ENCODE peak calls at places on chromosomes 6 and 20, in five cellular contexts. B is astrocyte of the spinal cord, D is dorsolateral prefrontal cortex, G is fibroblast of pulmonary artery, H is AG09319. J is an unnamed sample.

GRCh38 chr6:466564-466963 is 75.0 kb downstream of the IRF4 start:
- DNase-seq in D (no peak), G (no peak), H (no peak), B (no peak), J (no peak)

GRCh38 chr20:24698189-24698588 is 228.8 kb downstream of the SYNDIG1 start:
- DNase-seq in G (no peak), D (no peak), H (no peak), B (no peak), J (no peak)

GRCh38 chr6:149128489-149129145 is 188.9 kb upstream of the TAB2 start:
- DNase-seq in H (no peak), B (no peak), D (no peak), G (no peak), J (no peak)

GRCh38 chr6:158905277-158905676 is 86.1 kb upstream of the EZR start:
- DNase-seq in D (no peak), H (no peak), G (no peak), B (peak; percentile 20), J (no peak)

GRCh38 chr20:32470025-32470861 is 112.1 kb downstream of the ASXL1 start:
- DNase-seq in B (peak; percentile 88), H (no peak), G (peak; percentile 87), D (no peak), J (no peak)

GRCh38 chr6:26430787-26431186 is 9.5 kb upstream of the BTN3A3 start:
- DNase-seq in H (no peak), D (no peak), B (no peak), G (no peak), J (no peak)

GRCh38 chr6:147974376-147974775 is 368.3 kb upstream of the SASH1 start:
- DNase-seq in G (peak; percentile 17), D (no peak), H (no peak), B (peak; percentile 33), J (no peak)

GRCh38 chr6:17281497-17282481 is 628 bp downstream of the RBM24 start:
- DNase-seq in D (no peak), G (peak; percentile 47), B (peak; percentile 36), H (no peak), J (peak; percentile 25)

GRCh38 chr6:156662025-156662445 is 115.1 kb upstream of the ARID1B start:
- DNase-seq in B (no peak), D (no peak), H (peak; percentile 40), G (no peak), J (peak; percentile 69)

GRCh38 chr6:39240155-39240757 is 11.0 kb upstream of the KCNK5 start:
- DNase-seq in B (no peak), D (no peak), G (no peak), H (no peak), J (no peak)

GRCh38 chr20:25987073-25987927 is 290.6 kb upstream of the ZNF337 start:
- DNase-seq in D (no peak), B (peak; percentile 22), H (no peak), G (peak; percentile 47), J (peak; percentile 34)

GRCh38 chr6:109166643-109167042 is 71.3 kb downstream of the CEP57L1 start:
- DNase-seq in D (no peak), H (no peak), B (no peak), G (no peak), J (no peak)

GRCh38 chr20:34088871-34089479 is 23.1 kb downstream of the EIF2S2 start:
- DNase-seq in D (no peak), H (no peak), G (no peak), B (no peak), J (no peak)

GRCh38 chr6:35343092-35343834 is 905 bp downstream of the PPARD start:
- DNase-seq in D (no peak), G (peak; percentile 75), B (peak; percentile 33), H (no peak), J (no peak)

GRCh38 chr6:6494677-6495076 is 93.8 kb upstream of the LY86 start:
- DNase-seq in G (no peak), B (no peak), D (no peak), H (no peak), J (peak; percentile 29)

GRCh38 chr6:118719351-118720124 is 68.1 kb upstream of the CEP85L start:
- DNase-seq in B (no peak), D (no peak), G (no peak), H (no peak), J (no peak)

GRCh38 chr6:87824813-87825475 is 122.9 kb upstream of the AKIRIN2 start:
- DNase-seq in D (no peak), B (no peak), G (no peak), H (no peak), J (no peak)

GRCh38 chr6:98044791-98045190 is 761.8 kb upstream of the MMS22L start:
- DNase-seq in B (no peak), D (no peak), G (no peak), H (no peak), J (no peak)

GRCh38 chr20:62370115-62370806 is 3.1 kb upstream of the LAMA5 start:
- DNase-seq in D (no peak), H (no peak), G (peak; percentile 75), B (peak; percentile 78), J (no peak)

GRCh38 chr20:63357921-63358905 is 2.9 kb downstream of the CHRNA4 start:
- DNase-seq in H (no peak), D (no peak), B (no peak), G (no peak), J (no peak)

GRCh38 chr6:135499441-135500340 is 2.2 kb upstream of the AHI1 start:
- DNase-seq in G (no peak), B (no peak), H (no peak), D (no peak), J (no peak)

GRCh38 chr6:136326038-136326561 is 36.5 kb upstream of the BCLAF1 start:
- DNase-seq in B (peak; percentile 24), D (no peak), H (no peak), G (peak; percentile 33), J (no peak)

GRCh38 chr20:53159144-53159543 is 187.0 kb downstream of the TSHZ2 start:
- DNase-seq in D (no peak), H (no peak), G (no peak), B (no peak), J (no peak)

DNA sequence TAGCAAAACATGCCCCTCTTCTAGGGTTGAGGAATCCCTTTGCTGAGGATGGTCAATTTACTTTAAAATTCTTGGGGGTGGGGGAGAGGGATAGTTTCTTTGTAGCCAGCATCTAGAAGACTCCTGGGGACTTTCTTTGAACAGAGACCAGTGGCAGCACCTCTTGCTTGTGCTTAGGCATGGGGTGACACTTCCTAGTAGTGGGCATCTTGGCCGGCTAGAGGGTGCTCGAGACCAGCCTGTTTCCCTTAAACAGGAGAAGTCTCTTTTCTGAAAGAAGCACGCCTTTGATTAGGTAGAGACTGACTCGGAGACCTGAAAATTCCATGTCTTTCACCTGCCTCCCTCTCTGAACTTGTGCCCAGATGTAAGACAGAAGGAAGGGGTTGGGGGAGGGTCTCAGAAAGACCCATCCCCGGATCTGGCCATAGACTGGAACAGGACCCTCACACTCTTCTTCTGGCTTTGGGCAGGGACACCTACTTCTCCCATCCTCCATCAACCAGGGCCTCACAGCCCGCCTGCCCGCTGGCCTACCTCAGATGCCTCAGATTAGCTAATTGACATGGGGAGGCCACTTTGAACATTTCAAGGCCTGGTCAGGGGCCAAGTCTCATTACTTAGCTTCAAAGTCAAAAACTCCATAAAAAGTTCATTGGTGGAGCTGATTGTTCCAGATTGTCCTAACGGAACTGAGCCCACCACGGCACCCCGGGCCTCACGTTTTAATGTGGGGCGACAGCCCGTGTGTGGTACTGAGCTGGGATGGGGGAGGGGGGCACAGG is 172.2 kb downstream of the CDC5L start:
- DNase-seq in B (no peak), H (no peak), G (no peak), D (no peak), J (no peak)
- TF ChIP-seq CTCF in B (no peak), H (no peak), G (no peak), D (no peak), J (no peak)

DNA sequence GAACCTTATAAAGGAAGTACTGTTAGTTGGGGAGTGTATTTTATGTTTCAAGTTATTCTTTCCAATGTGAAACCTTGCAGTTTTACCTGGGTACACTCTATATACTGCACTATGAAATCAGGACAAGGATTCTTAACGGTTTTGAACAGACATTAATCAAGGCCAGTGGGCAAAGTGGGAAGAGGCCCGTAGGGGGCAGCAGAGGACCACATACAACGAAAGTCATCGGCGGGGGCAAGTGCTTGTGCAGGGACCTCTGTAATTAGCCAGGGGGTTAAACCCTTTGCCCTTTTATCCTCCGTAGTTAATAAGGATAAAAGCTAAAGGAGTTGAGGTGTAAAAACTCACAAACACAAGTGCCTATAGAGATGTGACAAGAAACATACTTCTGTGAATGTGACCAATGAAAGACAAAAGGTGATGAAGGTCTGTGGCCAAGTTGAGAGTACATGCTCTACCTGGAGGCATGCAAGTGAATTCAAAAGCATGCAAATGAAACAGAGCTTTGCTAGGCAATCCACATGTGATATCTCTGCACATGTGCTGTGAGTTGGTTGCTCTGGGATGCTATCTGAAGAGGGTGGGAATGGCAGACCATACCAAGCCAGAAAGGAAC is 392.7 kb upstream of the MAN1A1 start:
- DNase-seq in G (peak; percentile 60), B (peak; percentile 58), D (peak; percentile 54), H (no peak), J (peak; percentile 59)
- TF ChIP-seq CTCF in G (peak; percentile 86), B (peak; percentile 87), D (peak; percentile 71), H (peak; percentile 78), J (peak; percentile 94)

DNA sequence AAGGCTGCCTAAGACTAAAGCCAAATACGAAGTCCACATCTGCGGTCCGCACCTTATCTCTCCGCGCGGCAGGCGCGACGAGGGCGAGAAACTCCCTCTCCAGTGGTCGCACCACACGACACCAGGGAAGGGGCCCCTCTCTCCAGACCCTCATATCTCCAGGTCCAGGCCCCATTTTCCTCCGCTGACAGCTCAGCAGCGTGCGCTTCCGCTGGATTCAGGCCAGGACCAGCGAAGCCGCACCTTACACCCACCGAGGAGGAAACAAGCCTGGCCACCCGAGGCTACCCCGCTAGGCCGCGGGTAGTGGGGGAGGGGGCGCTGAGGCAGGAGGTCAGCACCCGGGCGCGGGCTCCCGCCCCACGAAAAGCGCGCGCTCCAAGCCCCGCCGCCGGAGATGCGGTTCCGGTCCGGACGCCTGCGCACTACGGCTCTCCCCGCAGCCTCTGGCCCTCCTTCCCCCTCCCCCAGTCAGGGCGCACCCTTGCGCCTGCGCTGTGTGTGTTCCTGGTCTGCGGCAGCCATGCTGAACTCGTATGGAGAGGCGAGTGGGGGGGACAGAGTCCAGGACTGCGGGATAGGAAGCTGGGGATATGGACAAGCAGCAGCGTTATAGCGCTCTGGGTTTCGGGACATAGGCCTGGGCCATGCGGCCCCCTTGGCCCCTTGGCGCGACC is at the start of gene BRD2:
- DNase-seq in D (peak; percentile 97), G (peak; percentile 97), H (peak; percentile 93), B (peak; percentile 98), J (peak; percentile 94)
- TF ChIP-seq CTCF in D (no peak), G (no peak), H (no peak), B (no peak), J (no peak)

GRCh38 chr6:133889557-133890301 is 816 bp downstream of the TCF21 start:
- DNase-seq in H (no peak), D (no peak), G (peak; percentile 68), B (peak; percentile 60), J (peak; percentile 28)
- TF ChIP-seq CTCF in H (no peak), D (no peak), G (peak; percentile 28), B (peak; percentile 30), J (peak; percentile 11)

GRCh38 chr6:99146716-99147115 is 199.0 kb upstream of the FBXL4 start:
- DNase-seq in G (no peak), B (no peak), H (no peak), D (no peak), J (no peak)

GRCh38 chr6:99148761-99149160 is 200.7 kb downstream of the FAXC start:
- DNase-seq in G (no peak), H (no peak), D (no peak), B (no peak), J (no peak)

GRCh38 chr6:99148111-99148510 is 200.4 kb upstream of the FBXL4 start:
- DNase-seq in B (no peak), D (no peak), H (no peak), G (no peak), J (no peak)

GRCh38 chr6:99152345-99152643 is 197.2 kb downstream of the FAXC start:
- DNase-seq in H (no peak), G (no peak), D (no peak), B (no peak), J (no peak)

GRCh38 chr6:99151634-99152344 is 197.7 kb downstream of the FAXC start:
- DNase-seq in B (peak; percentile 13), G (peak; percentile 11), H (no peak), D (no peak), J (peak; percentile 36)
- TF ChIP-seq CTCF in B (peak; percentile 62), G (peak; percentile 49), H (peak; percentile 43), D (peak; percentile 24), J (peak; percentile 78)

J was measured in progenitor cell of endocrine pancreas.